ENCODE peak calls at places on chromosomes 12 and 14, in six cellular contexts. B is IMR-90, F is H1, J is neuronal stem cell, I is mesenchymal stem cell, D is H9. H is an unnamed sample.

GRCh38 chr12:124543052-124543590 is 24.3 kb downstream of the NCOR2 start:
- DNase-seq in D (no peak), F (no peak), I (peak), B (no peak), J (no peak), H (peak)

GRCh38 chr14:37985826-37986470 is 221.8 kb upstream of the SSTR1 start:
- DNase-seq in D (peak), J (peak), I (peak), F (no peak), B (peak), H (peak)

GRCh38 chr12:97875064-97875463 is 412.5 kb downstream of the RMST start:
- DNase-seq in D (peak), I (no peak), J (no peak), B (no peak), F (no peak), H (no peak)

GRCh38 chr12:45216297-45216982 is 545 bp downstream of the ANO6 start:
- DNase-seq in I (peak), F (no peak), B (peak), J (peak), D (peak), H (peak)

GRCh38 chr12:122406701-122407154 is 15.7 kb downstream of the CLIP1 start:
- DNase-seq in F (no peak), J (no peak), D (no peak), B (peak), I (peak), H (peak)

GRCh38 chr12:110577717-110578521 is 5.2 kb downstream of the PPTC7 start:
- DNase-seq in J (no peak), D (no peak), B (peak), I (peak), F (no peak), H (no peak)

GRCh38 chr12:90773526-90773925 is 181.4 kb downstream of the CCER1 start:
- DNase-seq in I (no peak), J (no peak), F (no peak), D (no peak), B (no peak), H (no peak)

GRCh38 chr12:26119391-26119981 is 5.4 kb downstream of the BHLHE41 start:
- DNase-seq in B (peak), F (no peak), D (no peak), I (peak), J (no peak), H (peak)

GRCh38 chr12:107826276-107826675 is 51.8 kb downstream of the ASCL4 start:
- DNase-seq in F (no peak), J (no peak), D (no peak), I (no peak), B (no peak), H (peak)

GRCh38 chr12:96751626-96752025 is 155.4 kb upstream of the NEDD1 start:
- DNase-seq in J (no peak), B (no peak), D (no peak), F (no peak), I (no peak), H (no peak)

GRCh38 chr12:103933237-103933636 is 3.0 kb downstream of the HSP90B1 start:
- DNase-seq in D (no peak), F (no peak), I (peak), B (no peak), J (peak), H (peak)

GRCh38 chr12:103930787-103931536 is 752 bp downstream of the HSP90B1 start:
- DNase-seq in J (peak), D (peak), I (no peak), F (no peak), B (peak), H (peak)

GRCh38 chr12:103936679-103937078 is 6.5 kb downstream of the HSP90B1 start:
- DNase-seq in J (no peak), I (no peak), F (no peak), B (no peak), D (no peak), H (no peak)
- H3K27ac ChIP-seq in J (no peak), I (no peak), F (no peak), B (no peak), D (no peak), H (no peak)

GRCh38 chr14:55302770-55303472 is 31.7 kb downstream of the FBXO34 start:
- DNase-seq in F (no peak), J (no peak), D (no peak), I (no peak), B (no peak), H (no peak)
- H3K23ac ChIP-seq in F (no peak), J (no peak), D (no peak), I (no peak), B (no peak), H (no peak)

DNA sequence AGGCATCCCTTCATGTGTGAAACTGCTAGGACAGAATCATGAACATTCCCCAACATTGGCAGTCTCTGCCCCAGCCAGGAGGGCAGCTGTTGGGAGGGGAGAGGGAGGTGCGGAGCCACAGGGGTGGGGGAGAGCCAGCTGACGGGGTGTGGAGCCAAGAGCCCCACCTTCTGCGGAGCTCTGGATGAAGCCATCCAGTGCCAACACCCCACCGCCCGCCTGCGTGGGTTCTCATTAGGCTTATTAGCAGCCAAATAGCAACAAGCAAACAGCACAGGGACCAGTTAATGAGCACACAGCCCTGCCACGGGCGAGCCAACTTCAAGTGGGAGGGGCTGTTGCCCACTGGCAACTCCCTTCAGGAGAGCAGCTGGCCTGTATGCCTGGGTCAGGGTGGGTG is 12.1 kb downstream of the LTBP2 start:
- DNase-seq in J (no peak), B (no peak), F (no peak), D (no peak), I (no peak), H (no peak)
- H3K27ac ChIP-seq in J (no peak), B (peak), F (no peak), D (no peak), I (no peak), H (no peak)

DNA sequence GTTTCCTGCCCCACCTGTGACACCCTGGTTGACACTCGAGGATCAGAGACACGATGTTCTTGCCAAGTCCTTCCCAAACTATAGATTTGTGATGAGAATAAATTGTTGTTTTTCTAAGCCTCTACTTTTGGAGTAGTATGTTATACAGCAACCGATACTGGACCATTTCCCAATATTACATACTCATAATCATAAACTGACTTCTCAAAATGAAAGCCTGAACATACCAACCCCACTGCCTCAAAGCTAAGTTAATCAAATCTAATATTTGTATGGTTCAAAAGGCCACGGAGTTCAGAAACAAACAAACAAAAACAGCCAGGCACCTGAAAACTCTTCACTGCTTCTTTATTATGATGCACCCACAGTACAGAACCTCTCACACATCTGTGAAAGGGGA is 52.3 kb upstream of the GPHB5 start:
- DNase-seq in J (no peak), D (no peak), I (no peak), F (no peak), B (no peak), H (no peak)
- H3K23ac ChIP-seq in J (no peak), D (no peak), I (no peak), F (no peak), B (no peak), H (no peak)

GRCh38 chr14:73176673-73177072 is 40.4 kb downstream of the PSEN1 start:
- DNase-seq in D (no peak), F (no peak), I (peak), B (no peak), J (no peak), H (no peak)

DNA sequence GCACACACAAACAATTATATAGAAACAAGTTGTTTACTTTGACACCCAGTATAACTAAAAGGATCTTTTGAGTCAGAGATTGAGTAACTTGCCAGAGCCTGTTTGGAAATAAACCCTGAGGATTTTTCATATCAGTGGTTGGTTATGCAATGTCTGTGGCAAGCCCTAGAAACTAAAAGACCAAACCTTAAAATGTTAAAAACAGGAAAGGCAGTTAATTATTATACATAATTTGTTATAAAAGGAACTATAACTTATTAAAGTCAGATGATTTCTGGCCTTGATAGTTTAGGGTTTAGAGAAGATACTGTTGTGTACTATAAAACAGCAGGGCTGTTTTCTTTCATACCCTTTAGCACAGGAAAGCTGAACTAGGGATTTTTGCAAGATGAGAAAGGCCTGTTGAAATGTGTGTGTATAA is 44.1 kb downstream of the PSEN1 start:
- DNase-seq in F (no peak), D (no peak), J (no peak), I (peak), B (peak), H (no peak)
- H3K27ac ChIP-seq in F (no peak), D (no peak), J (no peak), I (peak), B (no peak), H (no peak)

GRCh38 chr14:69269381-69269780 is 9.4 kb downstream of the GALNT16 start:
- DNase-seq in B (no peak), I (no peak), D (no peak), F (no peak), J (no peak), H (no peak)
- H3K23ac ChIP-seq in B (peak), I (no peak), D (no peak), F (no peak), J (no peak), H (no peak)

GRCh38 chr12:13144266-13144828 is 40.9 kb upstream of the GSG1 start:
- DNase-seq in J (no peak), D (no peak), F (no peak), B (no peak), I (no peak), H (no peak)
- H3K27ac ChIP-seq in J (no peak), D (no peak), F (no peak), B (no peak), I (no peak), H (no peak)

GRCh38 chr12:3901116-3901515 is 27.9 kb upstream of the PARP11 start:
- DNase-seq in B (no peak), J (no peak), F (no peak), D (no peak), I (no peak), H (no peak)

GRCh38 chr12:3896851-3897351 is 23.7 kb upstream of the PARP11 start:
- DNase-seq in I (peak), B (no peak), F (no peak), J (no peak), D (no peak), H (peak)

GRCh38 chr12:3897400-3897910 is 24.3 kb upstream of the PARP11 start:
- DNase-seq in I (no peak), D (no peak), F (no peak), B (no peak), J (no peak), H (no peak)

GRCh38 chr12:3898751-3899150 is 25.6 kb upstream of the PARP11 start:
- DNase-seq in B (no peak), D (no peak), I (no peak), J (no peak), F (no peak), H (no peak)
- H3K23ac ChIP-seq in B (no peak), D (no peak), I (no peak), J (no peak), F (no peak), H (no peak)

DNA sequence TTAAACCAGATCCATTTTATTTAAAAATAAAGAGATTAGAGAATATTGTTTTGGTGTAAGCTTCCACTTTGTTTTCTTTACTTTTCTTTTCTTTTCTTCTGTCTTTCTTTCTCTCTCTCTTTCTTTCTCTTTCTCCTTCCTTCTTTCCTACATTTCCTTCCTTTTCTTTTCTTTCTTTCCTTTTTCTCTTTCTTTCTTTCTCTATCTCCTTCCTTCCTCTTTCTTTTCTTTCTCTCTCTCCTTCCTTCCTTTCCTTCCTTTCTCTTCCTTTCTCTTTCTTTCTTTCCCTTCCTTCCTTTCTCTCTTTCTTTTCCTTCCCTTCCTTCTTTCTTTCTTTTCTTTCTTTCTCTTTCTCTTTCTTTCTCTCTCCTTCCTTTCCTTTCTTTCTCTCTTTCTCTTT is 100.8 kb downstream of the TMTC3 start:
- DNase-seq in J (no peak), I (no peak), F (no peak), B (no peak), D (no peak), H (no peak)
- H3K27ac ChIP-seq in J (no peak), I (no peak), F (no peak), B (peak), D (no peak), H (no peak)

GRCh38 chr12:106192659-106193403 is 54.1 kb upstream of the NUAK1 start:
- DNase-seq in F (no peak), I (no peak), J (no peak), B (no peak), D (no peak), H (no peak)

GRCh38 chr12:106189341-106189740 is 50.6 kb upstream of the NUAK1 start:
- DNase-seq in D (no peak), B (no peak), I (no peak), F (no peak), J (peak), H (peak)

GRCh38 chr12:106195638-106196037 is 52.2 kb downstream of the CKAP4 start:
- DNase-seq in B (peak), F (no peak), J (no peak), D (no peak), I (peak), H (no peak)

GRCh38 chr12:106194351-106194750 is 53.5 kb downstream of the CKAP4 start:
- DNase-seq in F (no peak), D (no peak), I (no peak), J (no peak), B (no peak), H (no peak)

GRCh38 chr12:106193404-106194215 is 54.2 kb downstream of the CKAP4 start:
- DNase-seq in F (no peak), I (no peak), B (no peak), J (no peak), D (no peak), H (no peak)
- H3K23ac ChIP-seq in F (no peak), I (no peak), B (no peak), J (no peak), D (no peak), H (no peak)

H was measured in mesendoderm.